ENCODE peak calls at places on chromosomes 1 and 21, in six cellular contexts. One of them, this sample, is unnamed.
A peak's percentile ranks its signal among the peaks of the same experiment; 100 is the strongest.

GRCh38 chr1:234957330-234958065 is 171.1 kb downstream of the TOMM20 start:
- DNase-seq in neuronal stem cell: peak; percentile 73
- DNase-seq in uterus: peak; percentile 60
- DNase-seq in right atrium auricular region: peak; percentile 55
- DNase-seq in A549: peak; percentile 95
- DNase-seq in GM23248: peak; percentile 66
- DNase-seq in this sample: no peak

GRCh38 chr1:238088891-238089290 is 198.2 kb upstream of the ZP4 start:
- DNase-seq in neuronal stem cell: no peak
- DNase-seq in uterus: no peak
- DNase-seq in right atrium auricular region: no peak
- DNase-seq in A549: no peak
- DNase-seq in GM23248: no peak
- DNase-seq in this sample: no peak

GRCh38 chr1:197467881-197468280 is 199.8 kb downstream of the CRB1 start:
- DNase-seq in neuronal stem cell: no peak
- DNase-seq in uterus: no peak
- DNase-seq in right atrium auricular region: no peak
- DNase-seq in A549: no peak
- DNase-seq in GM23248: peak; percentile 51
- DNase-seq in this sample: no peak

GRCh38 chr1:234770031-234770795 is 160.2 kb upstream of the IRF2BP2 start:
- DNase-seq in neuronal stem cell: no peak
- DNase-seq in uterus: no peak
- DNase-seq in right atrium auricular region: peak; percentile 50
- DNase-seq in A549: no peak
- DNase-seq in GM23248: no peak
- DNase-seq in this sample: no peak

GRCh38 chr1:184383772-184384323 is 3.0 kb upstream of the C1orf21 start:
- DNase-seq in neuronal stem cell: no peak
- DNase-seq in uterus: no peak
- DNase-seq in right atrium auricular region: no peak
- DNase-seq in A549: no peak
- DNase-seq in GM23248: no peak
- DNase-seq in this sample: no peak

GRCh38 chr1:69994261-69994660 is 211.1 kb downstream of the LRRC40 start:
- DNase-seq in neuronal stem cell: no peak
- DNase-seq in uterus: no peak
- DNase-seq in right atrium auricular region: no peak
- DNase-seq in A549: no peak
- DNase-seq in GM23248: peak; percentile 31
- DNase-seq in this sample: no peak

GRCh38 chr21:33036430-33037162 is 10.9 kb downstream of the OLIG2 start:
- DNase-seq in neuronal stem cell: no peak
- DNase-seq in uterus: no peak
- DNase-seq in right atrium auricular region: no peak
- DNase-seq in A549: no peak
- DNase-seq in GM23248: peak; percentile 82
- DNase-seq in this sample: no peak

GRCh38 chr1:160996195-160996594 is 24.8 kb downstream of the F11R start:
- DNase-seq in neuronal stem cell: no peak
- DNase-seq in uterus: no peak
- DNase-seq in right atrium auricular region: no peak
- DNase-seq in A549: peak; percentile 30
- DNase-seq in GM23248: peak; percentile 79
- DNase-seq in this sample: no peak

GRCh38 chr1:22563671-22564612 is 653 bp downstream of the EPHA8 start:
- DNase-seq in neuronal stem cell: no peak
- DNase-seq in uterus: no peak
- DNase-seq in right atrium auricular region: no peak
- DNase-seq in A549: no peak
- DNase-seq in GM23248: no peak
- DNase-seq in this sample: no peak

GRCh38 chr1:208434008-208434407 is 189.8 kb upstream of the PLXNA2 start:
- DNase-seq in neuronal stem cell: no peak
- DNase-seq in uterus: no peak
- DNase-seq in right atrium auricular region: no peak
- DNase-seq in A549: no peak
- DNase-seq in GM23248: no peak
- DNase-seq in this sample: no peak

GRCh38 chr1:44947060-44947773 is 39.2 kb downstream of the EIF2B3 start:
- DNase-seq in neuronal stem cell: no peak
- DNase-seq in uterus: peak; percentile 37
- DNase-seq in right atrium auricular region: no peak
- DNase-seq in A549: no peak
- DNase-seq in GM23248: peak; percentile 63
- DNase-seq in this sample: no peak

GRCh38 chr1:68454534-68454933 is 4.8 kb upstream of the RPE65 start:
- DNase-seq in neuronal stem cell: no peak
- DNase-seq in uterus: no peak
- DNase-seq in right atrium auricular region: no peak
- DNase-seq in A549: no peak
- DNase-seq in GM23248: no peak
- DNase-seq in this sample: no peak

GRCh38 chr1:46315669-46316403 is 12.3 kb downstream of the UQCRH start:
- DNase-seq in neuronal stem cell: no peak
- DNase-seq in uterus: no peak
- DNase-seq in right atrium auricular region: no peak
- DNase-seq in A549: no peak
- DNase-seq in GM23248: peak; percentile 61
- DNase-seq in this sample: no peak

GRCh38 chr1:65691152-65691900 is 101.4 kb upstream of the PDE4B start:
- DNase-seq in neuronal stem cell: no peak
- DNase-seq in uterus: no peak
- DNase-seq in right atrium auricular region: no peak
- DNase-seq in A549: no peak
- DNase-seq in GM23248: no peak
- DNase-seq in this sample: no peak

GRCh38 chr21:44643911-44644310 is 2.3 kb upstream of the KRTAP10-11 start:
- DNase-seq in neuronal stem cell: no peak
- DNase-seq in uterus: no peak
- DNase-seq in right atrium auricular region: peak; percentile 23
- DNase-seq in A549: no peak
- DNase-seq in GM23248: no peak
- DNase-seq in this sample: no peak

GRCh38 chr1:182146286-182146685 is 84.8 kb upstream of the ZNF648 start:
- DNase-seq in neuronal stem cell: no peak
- DNase-seq in uterus: no peak
- DNase-seq in right atrium auricular region: no peak
- DNase-seq in A549: no peak
- DNase-seq in GM23248: no peak
- DNase-seq in this sample: no peak

GRCh38 chr1:54850737-54851136 is 36.3 kb downstream of the DHCR24 start:
- DNase-seq in neuronal stem cell: no peak
- DNase-seq in uterus: no peak
- DNase-seq in right atrium auricular region: no peak
- DNase-seq in A549: no peak
- DNase-seq in GM23248: peak; percentile 99
- DNase-seq in this sample: no peak

GRCh38 chr1:220335668-220336067 is 63.4 kb upstream of the RAB3GAP2 start:
- DNase-seq in neuronal stem cell: no peak
- DNase-seq in uterus: no peak
- DNase-seq in right atrium auricular region: no peak
- DNase-seq in A549: no peak
- DNase-seq in GM23248: no peak
- DNase-seq in this sample: peak; percentile 78

GRCh38 chr1:66243548-66244130 is 290.3 kb upstream of the SGIP1 start:
- DNase-seq in neuronal stem cell: no peak
- DNase-seq in uterus: no peak
- DNase-seq in right atrium auricular region: no peak
- DNase-seq in A549: no peak
- DNase-seq in GM23248: peak; percentile 36
- DNase-seq in this sample: no peak

GRCh38 chr21:10627316-10627863 is 106.0 kb downstream of the TPTE start:
- DNase-seq in neuronal stem cell: no peak
- DNase-seq in uterus: no peak
- DNase-seq in right atrium auricular region: no peak
- DNase-seq in A549: no peak
- DNase-seq in GM23248: no peak
- DNase-seq in this sample: no peak

GRCh38 chr1:100528861-100529260 is 9.1 kb upstream of the GPR88 start:
- DNase-seq in neuronal stem cell: no peak
- DNase-seq in uterus: no peak
- DNase-seq in right atrium auricular region: no peak
- DNase-seq in A549: no peak
- DNase-seq in GM23248: peak; percentile 16
- DNase-seq in this sample: no peak

GRCh38 chr1:95254959-95255358 is 20.9 kb downstream of the RWDD3 start:
- DNase-seq in neuronal stem cell: no peak
- DNase-seq in uterus: no peak
- DNase-seq in right atrium auricular region: no peak
- DNase-seq in A549: no peak
- DNase-seq in GM23248: no peak
- DNase-seq in this sample: no peak

GRCh38 chr1:71521655-71522264 is 440.9 kb upstream of the ZRANB2 start:
- DNase-seq in neuronal stem cell: peak; percentile 8
- DNase-seq in uterus: no peak
- DNase-seq in right atrium auricular region: no peak
- DNase-seq in A549: no peak
- DNase-seq in GM23248: peak; percentile 66
- DNase-seq in this sample: peak; percentile 30

GRCh38 chr21:31772674-31773555 is 41.0 kb upstream of the SCAF4 start:
- DNase-seq in neuronal stem cell: no peak
- DNase-seq in uterus: no peak
- DNase-seq in right atrium auricular region: no peak
- DNase-seq in A549: no peak
- DNase-seq in GM23248: no peak
- DNase-seq in this sample: no peak

GRCh38 chr1:207009182-207009850 is 23.2 kb downstream of the C1orf116 start:
- DNase-seq in neuronal stem cell: no peak
- DNase-seq in uterus: no peak
- DNase-seq in right atrium auricular region: no peak
- DNase-seq in A549: no peak
- DNase-seq in GM23248: no peak
- DNase-seq in this sample: no peak

GRCh38 chr1:18950415-18951026 is 6.0 kb downstream of the IFFO2 start:
- DNase-seq in neuronal stem cell: no peak
- DNase-seq in uterus: peak; percentile 48
- DNase-seq in right atrium auricular region: peak; percentile 76
- DNase-seq in A549: no peak
- DNase-seq in GM23248: peak; percentile 53
- DNase-seq in this sample: peak; percentile 84

GRCh38 chr1:60952566-60953215 is 129.7 kb upstream of the NFIA start:
- DNase-seq in neuronal stem cell: no peak
- DNase-seq in uterus: no peak
- DNase-seq in right atrium auricular region: no peak
- DNase-seq in A549: no peak
- DNase-seq in GM23248: no peak
- DNase-seq in this sample: no peak

GRCh38 chr1:53605181-53605580 is 133.8 kb downstream of the GLIS1 start:
- DNase-seq in neuronal stem cell: no peak
- DNase-seq in uterus: no peak
- DNase-seq in right atrium auricular region: no peak
- DNase-seq in A549: no peak
- DNase-seq in GM23248: no peak
- DNase-seq in this sample: peak; percentile 38

GRCh38 chr1:33641099-33641830 is 168.8 kb downstream of the ZSCAN20 start:
- DNase-seq in neuronal stem cell: peak; percentile 14
- DNase-seq in uterus: no peak
- DNase-seq in right atrium auricular region: no peak
- DNase-seq in A549: peak; percentile 22
- DNase-seq in GM23248: peak; percentile 81
- DNase-seq in this sample: no peak

GRCh38 chr1:65509912-65510680 is 89.6 kb downstream of the LEPR start:
- DNase-seq in neuronal stem cell: no peak
- DNase-seq in uterus: no peak
- DNase-seq in right atrium auricular region: no peak
- DNase-seq in A549: no peak
- DNase-seq in GM23248: peak; percentile 55
- DNase-seq in this sample: no peak

GRCh38 chr1:208031932-208032320 is 121.0 kb upstream of the CD34 start:
- DNase-seq in neuronal stem cell: no peak
- DNase-seq in uterus: no peak
- DNase-seq in right atrium auricular region: no peak
- DNase-seq in A549: no peak
- DNase-seq in GM23248: no peak
- DNase-seq in this sample: no peak

GRCh38 chr1:168287237-168287664 is 6.6 kb downstream of the TBX19 start:
- DNase-seq in neuronal stem cell: no peak
- DNase-seq in uterus: no peak
- DNase-seq in right atrium auricular region: no peak
- DNase-seq in A549: no peak
- DNase-seq in GM23248: peak; percentile 50
- DNase-seq in this sample: no peak

GRCh38 chr1:32116531-32116930 is 8.7 kb downstream of the KPNA6 start:
- DNase-seq in neuronal stem cell: no peak
- DNase-seq in uterus: no peak
- DNase-seq in right atrium auricular region: no peak
- DNase-seq in A549: no peak
- DNase-seq in GM23248: peak; percentile 50
- DNase-seq in this sample: no peak
- H3K27ac ChIP-seq in neuronal stem cell: no peak overlapping the region
- H3K27ac ChIP-seq in uterus: peak overlapping the region; percentile 69
- H3K27ac ChIP-seq in right atrium auricular region: no peak overlapping the region
- H3K27ac ChIP-seq in A549: no peak overlapping the region
- H3K27ac ChIP-seq in GM23248: peak overlapping the region; percentile 75
- H3K27ac ChIP-seq in this sample: no peak overlapping the region

DNA sequence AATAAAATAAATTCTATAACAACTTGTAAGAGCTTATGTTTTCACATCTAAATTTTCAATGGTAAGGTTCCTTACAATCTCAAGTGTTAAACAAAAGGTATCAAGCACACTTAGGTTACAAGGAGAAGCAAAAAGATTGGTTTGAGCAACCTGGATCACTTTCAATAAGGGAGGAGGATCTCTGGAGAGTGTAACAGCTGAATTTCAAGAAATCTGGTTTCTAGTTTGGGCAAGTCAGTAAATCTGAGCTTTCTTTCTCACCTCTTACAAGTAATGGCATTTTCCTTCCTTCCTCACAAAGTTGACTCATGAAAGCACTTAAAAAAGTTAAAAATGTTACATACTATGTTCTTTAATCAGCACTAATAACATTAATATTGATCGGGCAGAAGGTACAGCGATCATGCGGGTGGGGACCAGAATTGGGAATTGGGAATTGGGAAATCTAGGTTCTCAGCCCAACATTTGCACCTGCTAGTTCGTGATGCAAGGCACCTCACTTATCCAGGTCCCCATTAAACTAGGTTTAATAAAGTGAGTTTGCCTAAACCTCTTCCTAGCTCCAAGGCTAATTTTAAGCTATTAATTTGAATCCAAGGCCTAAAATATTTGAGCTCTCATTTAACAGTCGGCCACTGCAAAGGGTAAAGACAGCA is 3.1 kb downstream of the NUCKS1 start:
- DNase-seq in neuronal stem cell: no peak
- DNase-seq in uterus: no peak
- DNase-seq in right atrium auricular region: no peak
- DNase-seq in A549: no peak
- DNase-seq in GM23248: peak; percentile 24
- DNase-seq in this sample: no peak
- H3K4me3 ChIP-seq in neuronal stem cell: no peak overlapping the region
- H3K4me3 ChIP-seq in uterus: no peak overlapping the region
- H3K4me3 ChIP-seq in right atrium auricular region: no peak overlapping the region
- H3K4me3 ChIP-seq in A549: peak overlapping the region; percentile 99
- H3K4me3 ChIP-seq in GM23248: peak overlapping the region; percentile 94
- H3K4me3 ChIP-seq in this sample: peak overlapping the region; percentile 11

GRCh38 chr1:2983319-2983705 is 38.0 kb upstream of the ACTRT2 start:
- DNase-seq in neuronal stem cell: no peak
- DNase-seq in uterus: no peak
- DNase-seq in right atrium auricular region: no peak
- DNase-seq in A549: no peak
- DNase-seq in GM23248: no peak
- DNase-seq in this sample: peak; percentile 38
- H3K9me3 ChIP-seq in neuronal stem cell: peaks cover 2% of the 10 kb centered on the region
- H3K9me3 ChIP-seq in uterus: no peaks in the 10 kb centered on the region
- H3K9me3 ChIP-seq in right atrium auricular region: no peaks in the 10 kb centered on the region
- H3K9me3 ChIP-seq in A549: no peaks in the 10 kb centered on the region
- H3K9me3 ChIP-seq in GM23248: no peaks in the 10 kb centered on the region
- H3K9me3 ChIP-seq in this sample: no peaks in the 10 kb centered on the region

GRCh38 chr1:156496211-156496761 is 4.3 kb downstream of the MEF2D start:
- DNase-seq in neuronal stem cell: no peak
- DNase-seq in uterus: no peak
- DNase-seq in right atrium auricular region: no peak
- DNase-seq in A549: no peak
- DNase-seq in GM23248: peak; percentile 67
- DNase-seq in this sample: peak; percentile 58
- H3K27ac ChIP-seq in neuronal stem cell: no peak overlapping the region
- H3K27ac ChIP-seq in uterus: peak overlapping the region; percentile 100
- H3K27ac ChIP-seq in right atrium auricular region: peak overlapping the region; percentile 100
- H3K27ac ChIP-seq in A549: peak overlapping the region; percentile 31
- H3K27ac ChIP-seq in GM23248: peak overlapping the region; percentile 69
- H3K27ac ChIP-seq in this sample: peak overlapping the region; percentile 36

This sample was measured in upper lobe of right lung.